ENCODE peak calls at places on chromosome 2, in eight cellular contexts. E is AG09309; Y is HEK293T; N is GM06990; Z is stimulated activated CD8-positive, alpha-beta memory T cell treated with anti-CD3 and anti-CD28 coated beads, Interleukin-12 subunit alpha, Interleukin-12 subunit beta, amount 100 ng/mL, for 4 hours; K is stimulated activated CD4-positive, alpha-beta T cell treated with anti-CD3 and anti-CD28 coated beads, TNF-alpha, amount 100 ng/mL, for 4 hours; C is pancreas; Q is adrenal gland. V is an unnamed sample.

GRCh38 chr2:24008672-24009366 is 1.1 kb upstream of the MFSD2B start:
- DNase-seq in C (no peak), Q (no peak), Z (no peak), N (no peak), K (no peak), Y (no peak), E (no peak), V (no peak)

GRCh38 chr2:188404341-188405004 is 112.8 kb downstream of the GULP1 start:
- DNase-seq in E (no peak), Q (no peak), N (no peak), C (no peak), Y (no peak), Z (no peak), K (no peak), V (no peak)

GRCh38 chr2:171492664-171493063 is 29.6 kb upstream of the CYBRD1 start:
- DNase-seq in C (no peak), Z (no peak), Y (no peak), K (no peak), N (no peak), E (no peak), Q (no peak), V (no peak)

GRCh38 chr2:219831957-219832356 is 204.5 kb downstream of the SLC4A3 start:
- DNase-seq in N (no peak), Y (no peak), K (no peak), Z (no peak), Q (no peak), C (no peak), E (no peak), V (no peak)

GRCh38 chr2:237552911-237553310 is 13.5 kb upstream of the PRLH start:
- DNase-seq in Z (no peak), C (no peak), E (no peak), N (no peak), K (no peak), Y (no peak), Q (no peak), V (no peak)

GRCh38 chr2:12457831-12458230 is 258.9 kb upstream of the TRIB2 start:
- DNase-seq in N (no peak), E (no peak), K (no peak), Y (no peak), Z (no peak), Q (no peak), C (no peak), V (no peak)

GRCh38 chr2:104938226-104938941 is 84.5 kb downstream of the POU3F3 start:
- DNase-seq in N (peak), K (no peak), Z (no peak), Y (no peak), Q (no peak), C (no peak), E (no peak), V (no peak)

GRCh38 chr2:113390133-113390849 is 47.2 kb upstream of the ZNG1B start:
- DNase-seq in E (peak), Z (no peak), C (peak), Y (peak), N (peak), K (peak), Q (peak), V (peak)

GRCh38 chr2:113233593-113234550 is 44.8 kb downstream of the PAX8 start:
- DNase-seq in Y (peak), Z (no peak), Q (peak), E (no peak), C (no peak), K (no peak), N (no peak), V (no peak)

GRCh38 chr2:23550553-23550952 is 165.6 kb downstream of the KLHL29 start:
- DNase-seq in N (no peak), Y (no peak), C (no peak), Z (no peak), E (no peak), Q (no peak), K (no peak), V (no peak)

GRCh38 chr2:196677404-196677803 is 37.9 kb downstream of the CCDC150 start:
- DNase-seq in Q (peak), E (no peak), N (no peak), K (no peak), C (no peak), Z (no peak), Y (no peak), V (no peak)

GRCh38 chr2:173544621-173545363 is 190.1 kb downstream of the CDCA7 start:
- DNase-seq in N (no peak), C (no peak), Z (no peak), Y (no peak), E (no peak), K (no peak), Q (no peak), V (no peak)

GRCh38 chr2:218691234-218691633 is 19.3 kb downstream of the STK36 start:
- DNase-seq in Q (peak), Y (no peak), K (no peak), C (no peak), N (no peak), E (no peak), Z (no peak), V (no peak)

GRCh38 chr2:134287323-134287722 is 33.5 kb downstream of the MGAT5 start:
- DNase-seq in E (no peak), K (no peak), Q (no peak), N (peak), C (no peak), Z (no peak), Y (no peak), V (no peak)

GRCh38 chr2:127083819-127084503 is 23.0 kb downstream of the BIN1 start:
- DNase-seq in N (no peak), Y (no peak), Z (no peak), K (no peak), Q (peak), C (peak), E (peak), V (no peak)

GRCh38 chr2:21256006-21256405 is 132.2 kb downstream of the TDRD15 start:
- DNase-seq in Y (no peak), K (no peak), Q (peak), Z (no peak), C (no peak), E (no peak), N (peak), V (peak)

GRCh38 chr2:100832885-100833284 is 12.9 kb downstream of the NPAS2 start:
- DNase-seq in E (no peak), Y (no peak), C (no peak), Z (no peak), N (no peak), Q (no peak), K (no peak), V (no peak)

GRCh38 chr2:115057473-115057872 is 615.0 kb downstream of the DPP10 start:
- DNase-seq in N (no peak), C (no peak), Y (no peak), Q (no peak), E (no peak), K (no peak), Z (no peak), V (no peak)

GRCh38 chr2:173043466-173043865 is 32.2 kb upstream of the MAP3K20 start:
- DNase-seq in E (no peak), K (no peak), Y (no peak), N (no peak), C (no peak), Q (peak), Z (no peak), V (peak)

GRCh38 chr2:53397085-53397484 is 370.5 kb upstream of the CHAC2 start:
- DNase-seq in E (no peak), C (no peak), K (no peak), Q (no peak), N (no peak), Z (no peak), Y (no peak), V (no peak)

GRCh38 chr2:72144746-72145657 is 2.7 kb downstream of the CYP26B1 start:
- DNase-seq in Q (peak), E (no peak), K (no peak), Y (peak), N (no peak), Z (no peak), C (no peak), V (peak)

GRCh38 chr2:134138115-134138514 is 115.8 kb upstream of the MGAT5 start:
- DNase-seq in E (no peak), K (no peak), Y (no peak), Z (no peak), C (no peak), Q (no peak), N (no peak), V (no peak)

GRCh38 chr2:197028230-197028629 is 101.7 kb upstream of the PGAP1 start:
- DNase-seq in C (no peak), K (no peak), Y (no peak), Z (no peak), E (no peak), Q (no peak), N (no peak), V (no peak)

GRCh38 chr2:170073288-170073687 is 104.7 kb upstream of the MYO3B start:
- DNase-seq in E (peak), C (peak), Q (peak), K (no peak), Y (no peak), Z (no peak), N (no peak), V (no peak)

V was measured in CD14-positive monocyte.